ENCODE peak calls at places on chromosomes 6 and 20, in nine cellular contexts. One of them, this sample, is unnamed. For H3K4me1, the result is how much of the 10 kb centered on the place peaks cover.

GRCh38 chr20:41163821-41164220 is 26.5 kb downstream of the PLCG1 start:
- DNase-seq in GM23338: no peak
- DNase-seq in tibial nerve: no peak
- DNase-seq in Peyer's patch: no peak
- DNase-seq in PC-9: no peak
- DNase-seq in left lung: no peak
- DNase-seq in transverse colon: no peak
- DNase-seq in heart left ventricle: no peak
- DNase-seq in tibial artery: no peak
- DNase-seq in this sample: no peak

GRCh38 chr20:35615667-35616464 is at the start of gene SPAG4:
- DNase-seq in tibial nerve: peak
- DNase-seq in PC-9: peak
- DNase-seq in Peyer's patch: peak
- DNase-seq in left lung: peak
- DNase-seq in tibial artery: peak
- DNase-seq in transverse colon: peak
- DNase-seq in heart left ventricle: peak
- DNase-seq in GM23338: peak
- DNase-seq in this sample: no peak

GRCh38 chr20:4282550-4282949 is 267.2 kb upstream of the RNF24 start:
- DNase-seq in GM23338: no peak
- DNase-seq in left lung: no peak
- DNase-seq in PC-9: no peak
- DNase-seq in tibial nerve: no peak
- DNase-seq in tibial artery: no peak
- DNase-seq in Peyer's patch: no peak
- DNase-seq in heart left ventricle: no peak
- DNase-seq in transverse colon: no peak
- DNase-seq in this sample: no peak

GRCh38 chr6:151437401-151437800 is 14.5 kb downstream of the RMND1 start:
- DNase-seq in heart left ventricle: no peak
- DNase-seq in tibial artery: no peak
- DNase-seq in PC-9: no peak
- DNase-seq in Peyer's patch: no peak
- DNase-seq in GM23338: no peak
- DNase-seq in transverse colon: no peak
- DNase-seq in left lung: no peak
- DNase-seq in tibial nerve: no peak
- DNase-seq in this sample: no peak

GRCh38 chr20:57395111-57395959 is 4.1 kb downstream of the RBM38 start:
- DNase-seq in GM23338: no peak
- DNase-seq in tibial nerve: peak
- DNase-seq in left lung: peak
- DNase-seq in PC-9: peak
- DNase-seq in transverse colon: peak
- DNase-seq in Peyer's patch: no peak
- DNase-seq in tibial artery: peak
- DNase-seq in heart left ventricle: peak
- DNase-seq in this sample: peak

GRCh38 chr6:44177691-44178423 is 19.2 kb downstream of the CAPN11 start:
- DNase-seq in tibial nerve: peak
- DNase-seq in Peyer's patch: no peak
- DNase-seq in left lung: peak
- DNase-seq in tibial artery: peak
- DNase-seq in heart left ventricle: peak
- DNase-seq in GM23338: no peak
- DNase-seq in PC-9: no peak
- DNase-seq in transverse colon: peak
- DNase-seq in this sample: peak

GRCh38 chr6:159092631-159093030 is 47.8 kb upstream of the TAGAP start:
- DNase-seq in left lung: no peak
- DNase-seq in heart left ventricle: no peak
- DNase-seq in transverse colon: no peak
- DNase-seq in PC-9: no peak
- DNase-seq in tibial artery: no peak
- DNase-seq in tibial nerve: no peak
- DNase-seq in GM23338: no peak
- DNase-seq in Peyer's patch: no peak
- DNase-seq in this sample: no peak

GRCh38 chr20:34390769-34391447 is 27.8 kb downstream of the ITCH start:
- DNase-seq in PC-9: peak
- DNase-seq in tibial artery: peak
- DNase-seq in left lung: no peak
- DNase-seq in heart left ventricle: no peak
- DNase-seq in tibial nerve: no peak
- DNase-seq in transverse colon: peak
- DNase-seq in Peyer's patch: no peak
- DNase-seq in GM23338: peak
- DNase-seq in this sample: no peak

GRCh38 chr6:14452567-14453527 is 335.3 kb downstream of the CD83 start:
- DNase-seq in Peyer's patch: no peak
- DNase-seq in tibial nerve: no peak
- DNase-seq in GM23338: no peak
- DNase-seq in heart left ventricle: no peak
- DNase-seq in PC-9: no peak
- DNase-seq in tibial artery: no peak
- DNase-seq in transverse colon: no peak
- DNase-seq in left lung: no peak
- DNase-seq in this sample: no peak

GRCh38 chr20:11894072-11894471 is 23.6 kb upstream of the BTBD3 start:
- DNase-seq in transverse colon: peak
- DNase-seq in Peyer's patch: no peak
- DNase-seq in heart left ventricle: no peak
- DNase-seq in GM23338: no peak
- DNase-seq in tibial artery: no peak
- DNase-seq in PC-9: no peak
- DNase-seq in tibial nerve: no peak
- DNase-seq in left lung: no peak
- DNase-seq in this sample: no peak

GRCh38 chr6:112038756-112039430 is 15.0 kb upstream of the CCN6 start:
- DNase-seq in Peyer's patch: no peak
- DNase-seq in heart left ventricle: no peak
- DNase-seq in transverse colon: no peak
- DNase-seq in left lung: no peak
- DNase-seq in tibial artery: no peak
- DNase-seq in GM23338: no peak
- DNase-seq in tibial nerve: no peak
- DNase-seq in PC-9: peak
- DNase-seq in this sample: no peak

DNA sequence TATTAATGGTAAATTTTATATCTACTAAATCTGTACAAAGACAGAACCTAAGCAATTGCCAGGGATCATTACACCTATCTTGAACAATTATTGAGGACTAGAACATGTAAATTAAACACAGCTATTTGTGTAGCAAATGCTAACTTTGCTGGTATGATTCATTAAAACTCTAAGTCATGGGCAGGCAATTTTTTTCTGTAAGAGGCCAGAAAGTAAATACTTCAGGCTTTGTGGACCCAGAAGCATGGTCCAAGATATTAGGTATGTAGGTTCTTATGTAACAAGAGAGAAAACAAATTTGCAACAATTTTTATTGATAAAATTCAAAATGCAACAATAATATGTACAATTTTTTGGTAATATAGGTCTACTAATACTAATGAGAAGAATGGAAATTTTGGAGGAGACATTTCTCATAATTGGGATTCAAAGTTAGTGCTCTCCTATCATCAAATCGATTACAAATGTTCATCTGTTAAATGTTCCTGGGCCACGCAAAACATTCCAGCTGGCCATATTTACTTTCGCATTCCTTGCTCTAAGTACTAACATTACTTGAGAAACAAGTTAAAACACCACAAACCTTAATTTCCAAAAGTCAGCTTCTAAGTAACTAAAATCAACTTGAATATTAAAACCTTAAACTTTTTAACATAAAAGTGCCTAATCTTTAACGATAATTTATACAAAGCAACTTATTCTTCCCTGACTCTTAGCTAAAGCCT is 4.3 kb downstream of the TMEM30A start:
- DNase-seq in tibial artery: no peak
- DNase-seq in left lung: no peak
- DNase-seq in PC-9: no peak
- DNase-seq in Peyer's patch: no peak
- DNase-seq in transverse colon: no peak
- DNase-seq in tibial nerve: no peak
- DNase-seq in GM23338: no peak
- DNase-seq in heart left ventricle: no peak
- DNase-seq in this sample: no peak
- H3K4me1 ChIP-seq in tibial artery: half or more
- H3K4me1 ChIP-seq in left lung: half or more
- H3K4me1 ChIP-seq in PC-9: under half
- H3K4me1 ChIP-seq in Peyer's patch: under half
- H3K4me1 ChIP-seq in transverse colon: half or more
- H3K4me1 ChIP-seq in tibial nerve: under half
- H3K4me1 ChIP-seq in GM23338: half or more
- H3K4me1 ChIP-seq in heart left ventricle: half or more
- H3K4me1 ChIP-seq in this sample: under half

GRCh38 chr6:56669041-56669440 is 26.4 kb upstream of the DST start:
- DNase-seq in tibial nerve: no peak
- DNase-seq in PC-9: no peak
- DNase-seq in left lung: no peak
- DNase-seq in GM23338: no peak
- DNase-seq in Peyer's patch: no peak
- DNase-seq in tibial artery: no peak
- DNase-seq in transverse colon: no peak
- DNase-seq in heart left ventricle: no peak
- DNase-seq in this sample: no peak

GRCh38 chr6:56669585-56669984 is 26.9 kb upstream of the DST start:
- DNase-seq in left lung: no peak
- DNase-seq in Peyer's patch: no peak
- DNase-seq in tibial artery: no peak
- DNase-seq in PC-9: no peak
- DNase-seq in heart left ventricle: no peak
- DNase-seq in GM23338: no peak
- DNase-seq in tibial nerve: no peak
- DNase-seq in transverse colon: no peak
- DNase-seq in this sample: no peak

GRCh38 chr6:56668158-56668557 is 25.5 kb upstream of the DST start:
- DNase-seq in transverse colon: no peak
- DNase-seq in tibial artery: no peak
- DNase-seq in GM23338: no peak
- DNase-seq in PC-9: no peak
- DNase-seq in Peyer's patch: no peak
- DNase-seq in left lung: no peak
- DNase-seq in heart left ventricle: no peak
- DNase-seq in tibial nerve: no peak
- DNase-seq in this sample: no peak

GRCh38 chr6:56664007-56664406 is 21.3 kb upstream of the DST start:
- DNase-seq in Peyer's patch: no peak
- DNase-seq in PC-9: no peak
- DNase-seq in tibial nerve: no peak
- DNase-seq in heart left ventricle: no peak
- DNase-seq in transverse colon: no peak
- DNase-seq in GM23338: no peak
- DNase-seq in tibial artery: no peak
- DNase-seq in left lung: no peak
- DNase-seq in this sample: peak

GRCh38 chr6:56667336-56667735 is 24.6 kb upstream of the DST start:
- DNase-seq in GM23338: no peak
- DNase-seq in Peyer's patch: no peak
- DNase-seq in transverse colon: no peak
- DNase-seq in heart left ventricle: no peak
- DNase-seq in tibial artery: no peak
- DNase-seq in left lung: no peak
- DNase-seq in PC-9: no peak
- DNase-seq in tibial nerve: no peak
- DNase-seq in this sample: no peak
- H3K4me1 ChIP-seq in GM23338: under half
- H3K4me1 ChIP-seq in Peyer's patch: under half
- H3K4me1 ChIP-seq in transverse colon: under half
- H3K4me1 ChIP-seq in heart left ventricle: half or more
- H3K4me1 ChIP-seq in tibial artery: half or more
- H3K4me1 ChIP-seq in left lung: under half
- H3K4me1 ChIP-seq in PC-9: under half
- H3K4me1 ChIP-seq in tibial nerve: under half
- H3K4me1 ChIP-seq in this sample: under half

DNA sequence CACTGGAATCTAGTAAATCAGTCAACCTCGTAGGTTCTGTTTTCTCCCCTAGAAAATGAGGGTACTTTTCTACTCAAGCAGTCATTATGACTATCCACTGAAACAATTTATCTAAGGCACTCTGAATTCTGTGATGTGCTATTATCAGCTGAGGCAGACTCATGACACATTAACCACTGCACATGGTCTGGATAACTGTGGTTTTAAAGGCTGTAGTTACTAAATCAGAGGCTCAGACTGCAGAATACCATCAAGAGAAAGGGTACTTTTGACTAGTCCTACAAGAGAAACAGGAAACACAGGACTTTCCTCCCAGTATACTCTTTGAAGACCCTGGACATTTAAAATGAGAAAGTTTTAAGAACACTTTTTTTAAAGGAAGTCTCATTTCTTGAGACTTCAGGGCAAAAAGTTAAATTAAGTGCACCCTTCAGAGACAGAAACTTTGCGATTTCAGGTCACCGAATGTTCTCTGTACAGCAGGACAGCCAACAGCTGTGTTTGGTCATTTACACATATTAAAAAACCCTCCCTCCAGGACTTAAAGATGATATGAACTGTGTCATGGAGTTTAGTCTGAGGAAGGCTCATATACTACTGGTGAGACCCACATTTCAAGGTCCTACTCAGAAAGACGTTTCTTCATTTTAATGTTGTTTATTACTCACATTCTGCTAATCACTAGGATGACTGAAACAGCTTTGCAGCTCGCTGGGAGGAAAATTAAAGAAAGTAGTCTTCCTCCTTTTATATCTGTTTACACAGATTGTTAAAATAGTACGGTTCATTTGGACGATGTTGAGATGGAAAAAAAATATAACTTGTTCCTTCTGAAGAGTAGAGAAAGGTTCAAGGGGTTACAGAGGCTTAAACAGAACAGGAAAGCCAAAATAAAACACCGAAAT is 19.9 kb downstream of the ATXN1 start:
- DNase-seq in Peyer's patch: no peak
- DNase-seq in transverse colon: no peak
- DNase-seq in left lung: no peak
- DNase-seq in PC-9: no peak
- DNase-seq in tibial artery: no peak
- DNase-seq in heart left ventricle: no peak
- DNase-seq in tibial nerve: no peak
- DNase-seq in GM23338: no peak
- DNase-seq in this sample: no peak
- H3K4me1 ChIP-seq in Peyer's patch: under half
- H3K4me1 ChIP-seq in transverse colon: half or more
- H3K4me1 ChIP-seq in left lung: half or more
- H3K4me1 ChIP-seq in PC-9: under half
- H3K4me1 ChIP-seq in tibial artery: half or more
- H3K4me1 ChIP-seq in heart left ventricle: half or more
- H3K4me1 ChIP-seq in tibial nerve: under half
- H3K4me1 ChIP-seq in GM23338: under half
- H3K4me1 ChIP-seq in this sample: under half

DNA sequence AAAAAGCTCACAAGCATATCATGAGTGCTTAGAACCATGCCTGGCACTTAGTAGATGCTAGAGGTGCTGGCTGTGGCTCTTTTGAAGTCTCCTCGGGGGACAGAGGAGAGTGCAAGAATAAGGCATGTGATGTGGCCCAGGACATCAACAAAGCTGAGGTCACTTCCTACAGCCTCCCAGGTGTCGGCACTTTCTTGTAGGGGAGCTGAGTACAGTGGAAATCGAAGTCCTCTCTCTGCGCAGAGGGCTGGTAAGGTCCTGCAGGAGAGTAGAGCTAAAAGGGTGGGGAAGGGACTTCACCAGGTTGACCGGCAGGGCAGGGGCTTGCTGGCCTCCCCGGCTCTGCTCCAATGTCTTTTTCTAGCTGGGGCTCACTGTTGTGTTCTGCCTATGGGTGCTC is 11.2 kb downstream of the SLC13A3 start:
- DNase-seq in left lung: no peak
- DNase-seq in Peyer's patch: no peak
- DNase-seq in PC-9: no peak
- DNase-seq in tibial artery: no peak
- DNase-seq in heart left ventricle: no peak
- DNase-seq in GM23338: no peak
- DNase-seq in tibial nerve: no peak
- DNase-seq in transverse colon: no peak
- DNase-seq in this sample: no peak
- H3K4me1 ChIP-seq in left lung: under half
- H3K4me1 ChIP-seq in Peyer's patch: under half
- H3K4me1 ChIP-seq in PC-9: under half
- H3K4me1 ChIP-seq in tibial artery: under half
- H3K4me1 ChIP-seq in heart left ventricle: under half
- H3K4me1 ChIP-seq in GM23338: under half
- H3K4me1 ChIP-seq in tibial nerve: under half
- H3K4me1 ChIP-seq in transverse colon: under half
- H3K4me1 ChIP-seq in this sample: under half